ENCODE peak calls at places on chromosomes 16 and 17, in eight cellular contexts. One of them, this sample, is unnamed.

GRCh38 chr17:27294689-27295630 is 1.0 kb downstream of the WSB1 start:
- DNase-seq in adrenal gland: peak; percentile 70
- DNase-seq in colonic mucosa: peak; percentile 82
- DNase-seq in GM23338: peak; percentile 87
- DNase-seq in BE2C: peak; percentile 15
- DNase-seq in OCI-LY7: peak; percentile 59
- DNase-seq in fibroblast of lung: peak; percentile 87
- DNase-seq in mucosa of descending colon: no peak
- DNase-seq in this sample: peak; percentile 64

GRCh38 chr17:63956296-63956920 is 16.3 kb downstream of the SCN4A start:
- DNase-seq in adrenal gland: peak; percentile 61
- DNase-seq in colonic mucosa: no peak
- DNase-seq in GM23338: no peak
- DNase-seq in BE2C: no peak
- DNase-seq in OCI-LY7: no peak
- DNase-seq in fibroblast of lung: peak; percentile 44
- DNase-seq in mucosa of descending colon: no peak
- DNase-seq in this sample: no peak

GRCh38 chr17:15457723-15458094 is 9.7 kb downstream of the CDRT4 start:
- DNase-seq in adrenal gland: no peak
- DNase-seq in colonic mucosa: no peak
- DNase-seq in GM23338: no peak
- DNase-seq in BE2C: no peak
- DNase-seq in OCI-LY7: no peak
- DNase-seq in fibroblast of lung: no peak
- DNase-seq in mucosa of descending colon: no peak
- DNase-seq in this sample: no peak

GRCh38 chr16:49472598-49472997 is 99.0 kb downstream of the C16orf78 start:
- DNase-seq in adrenal gland: no peak
- DNase-seq in colonic mucosa: no peak
- DNase-seq in GM23338: peak; percentile 22
- DNase-seq in BE2C: no peak
- DNase-seq in OCI-LY7: no peak
- DNase-seq in fibroblast of lung: no peak
- DNase-seq in mucosa of descending colon: no peak
- DNase-seq in this sample: no peak

GRCh38 chr16:11133344-11133921 is 122.6 kb downstream of the SOCS1 start:
- DNase-seq in adrenal gland: peak; percentile 97
- DNase-seq in colonic mucosa: peak; percentile 44
- DNase-seq in GM23338: no peak
- DNase-seq in BE2C: no peak
- DNase-seq in OCI-LY7: no peak
- DNase-seq in fibroblast of lung: peak; percentile 98
- DNase-seq in mucosa of descending colon: no peak
- DNase-seq in this sample: no peak

GRCh38 chr17:74147436-74147835 is 56.0 kb upstream of the RPL38 start:
- DNase-seq in adrenal gland: no peak
- DNase-seq in colonic mucosa: no peak
- DNase-seq in GM23338: no peak
- DNase-seq in BE2C: peak; percentile 70
- DNase-seq in OCI-LY7: no peak
- DNase-seq in fibroblast of lung: no peak
- DNase-seq in mucosa of descending colon: no peak
- DNase-seq in this sample: no peak

GRCh38 chr16:75703341-75703740 is 2.1 kb upstream of the DUXB start:
- DNase-seq in adrenal gland: peak; percentile 18
- DNase-seq in colonic mucosa: no peak
- DNase-seq in GM23338: no peak
- DNase-seq in BE2C: no peak
- DNase-seq in OCI-LY7: no peak
- DNase-seq in fibroblast of lung: peak; percentile 52
- DNase-seq in mucosa of descending colon: no peak
- DNase-seq in this sample: no peak

GRCh38 chr16:85650864-85651811 is 37.6 kb downstream of the GINS2 start:
- DNase-seq in adrenal gland: peak; percentile 83
- DNase-seq in colonic mucosa: no peak
- DNase-seq in GM23338: no peak
- DNase-seq in BE2C: peak; percentile 83
- DNase-seq in OCI-LY7: peak; percentile 47
- DNase-seq in fibroblast of lung: peak; percentile 32
- DNase-seq in mucosa of descending colon: no peak
- DNase-seq in this sample: no peak

GRCh38 chr16:23694707-23695373 is 16.2 kb downstream of the PLK1 start:
- DNase-seq in adrenal gland: peak; percentile 47
- DNase-seq in colonic mucosa: no peak
- DNase-seq in GM23338: peak; percentile 94
- DNase-seq in BE2C: peak; percentile 53
- DNase-seq in OCI-LY7: peak; percentile 86
- DNase-seq in fibroblast of lung: peak; percentile 68
- DNase-seq in mucosa of descending colon: no peak
- DNase-seq in this sample: peak; percentile 54

GRCh38 chr17:68784431-68784830 is 170.8 kb downstream of the ABCA8 start:
- DNase-seq in adrenal gland: no peak
- DNase-seq in colonic mucosa: no peak
- DNase-seq in GM23338: no peak
- DNase-seq in BE2C: no peak
- DNase-seq in OCI-LY7: no peak
- DNase-seq in fibroblast of lung: no peak
- DNase-seq in mucosa of descending colon: no peak
- DNase-seq in this sample: no peak

GRCh38 chr16:70428178-70428998 is 10.5 kb downstream of the ST3GAL2 start:
- DNase-seq in adrenal gland: peak; percentile 99
- DNase-seq in colonic mucosa: peak; percentile 96
- DNase-seq in GM23338: peak; percentile 86
- DNase-seq in BE2C: peak; percentile 93
- DNase-seq in OCI-LY7: peak; percentile 67
- DNase-seq in fibroblast of lung: peak; percentile 96
- DNase-seq in mucosa of descending colon: peak; percentile 91
- DNase-seq in this sample: peak; percentile 81

GRCh38 chr16:54077412-54077821 is 209.2 kb downstream of the IRX3 start:
- DNase-seq in adrenal gland: peak; percentile 27
- DNase-seq in colonic mucosa: no peak
- DNase-seq in GM23338: no peak
- DNase-seq in BE2C: no peak
- DNase-seq in OCI-LY7: no peak
- DNase-seq in fibroblast of lung: peak; percentile 79
- DNase-seq in mucosa of descending colon: no peak
- DNase-seq in this sample: no peak

GRCh38 chr17:81956607-81957589 is 4.1 kb downstream of the NOTUM start:
- DNase-seq in adrenal gland: no peak
- DNase-seq in colonic mucosa: no peak
- DNase-seq in GM23338: no peak
- DNase-seq in BE2C: no peak
- DNase-seq in OCI-LY7: no peak
- DNase-seq in fibroblast of lung: no peak
- DNase-seq in mucosa of descending colon: no peak
- DNase-seq in this sample: no peak

GRCh38 chr16:59849716-59850115 is 1115.6 kb upstream of the GOT2 start:
- DNase-seq in adrenal gland: no peak
- DNase-seq in colonic mucosa: no peak
- DNase-seq in GM23338: peak; percentile 52
- DNase-seq in BE2C: no peak
- DNase-seq in OCI-LY7: no peak
- DNase-seq in fibroblast of lung: no peak
- DNase-seq in mucosa of descending colon: no peak
- DNase-seq in this sample: no peak

GRCh38 chr17:39677072-39677471 is 8.8 kb downstream of the PNMT start:
- DNase-seq in adrenal gland: no peak
- DNase-seq in colonic mucosa: no peak
- DNase-seq in GM23338: no peak
- DNase-seq in BE2C: no peak
- DNase-seq in OCI-LY7: no peak
- DNase-seq in fibroblast of lung: no peak
- DNase-seq in mucosa of descending colon: no peak
- DNase-seq in this sample: no peak

GRCh38 chr17:2690165-2691068 is 21.1 kb downstream of the CLUH start:
- DNase-seq in adrenal gland: peak; percentile 27
- DNase-seq in colonic mucosa: peak; percentile 17
- DNase-seq in GM23338: no peak
- DNase-seq in BE2C: no peak
- DNase-seq in OCI-LY7: no peak
- DNase-seq in fibroblast of lung: no peak
- DNase-seq in mucosa of descending colon: peak; percentile 28
- DNase-seq in this sample: no peak

GRCh38 chr16:12964466-12964865 is 63.1 kb downstream of the SHISA9 start:
- DNase-seq in adrenal gland: no peak
- DNase-seq in colonic mucosa: no peak
- DNase-seq in GM23338: no peak
- DNase-seq in BE2C: no peak
- DNase-seq in OCI-LY7: no peak
- DNase-seq in fibroblast of lung: no peak
- DNase-seq in mucosa of descending colon: no peak
- DNase-seq in this sample: no peak

GRCh38 chr16:6835516-6835915 is 497.1 kb upstream of the RBFOX1 start:
- DNase-seq in adrenal gland: no peak
- DNase-seq in colonic mucosa: no peak
- DNase-seq in GM23338: no peak
- DNase-seq in BE2C: no peak
- DNase-seq in OCI-LY7: no peak
- DNase-seq in fibroblast of lung: no peak
- DNase-seq in mucosa of descending colon: no peak
- DNase-seq in this sample: no peak

GRCh38 chr17:7081341-7082062 is 1.5 kb upstream of the CLEC10A start:
- DNase-seq in adrenal gland: no peak
- DNase-seq in colonic mucosa: no peak
- DNase-seq in GM23338: no peak
- DNase-seq in BE2C: no peak
- DNase-seq in OCI-LY7: no peak
- DNase-seq in fibroblast of lung: no peak
- DNase-seq in mucosa of descending colon: no peak
- DNase-seq in this sample: no peak

GRCh38 chr17:62895650-62896301 is 70.3 kb upstream of the TANC2 start:
- DNase-seq in adrenal gland: no peak
- DNase-seq in colonic mucosa: no peak
- DNase-seq in GM23338: no peak
- DNase-seq in BE2C: no peak
- DNase-seq in OCI-LY7: no peak
- DNase-seq in fibroblast of lung: peak; percentile 69
- DNase-seq in mucosa of descending colon: no peak
- DNase-seq in this sample: no peak

GRCh38 chr17:78040561-78041400 is 82.3 kb downstream of the TNRC6C start:
- DNase-seq in adrenal gland: peak; percentile 39
- DNase-seq in colonic mucosa: peak; percentile 31
- DNase-seq in GM23338: peak; percentile 27
- DNase-seq in BE2C: peak; percentile 72
- DNase-seq in OCI-LY7: no peak
- DNase-seq in fibroblast of lung: peak; percentile 58
- DNase-seq in mucosa of descending colon: peak; percentile 57
- DNase-seq in this sample: no peak

GRCh38 chr16:17414421-17414820 is 56.3 kb downstream of the XYLT1 start:
- DNase-seq in adrenal gland: no peak
- DNase-seq in colonic mucosa: no peak
- DNase-seq in GM23338: no peak
- DNase-seq in BE2C: no peak
- DNase-seq in OCI-LY7: peak; percentile 73
- DNase-seq in fibroblast of lung: no peak
- DNase-seq in mucosa of descending colon: no peak
- DNase-seq in this sample: peak; percentile 44

GRCh38 chr16:21101631-21102420 is 48.8 kb downstream of the DNAH3 start:
- DNase-seq in adrenal gland: peak; percentile 31
- DNase-seq in colonic mucosa: no peak
- DNase-seq in GM23338: peak; percentile 64
- DNase-seq in BE2C: peak; percentile 31
- DNase-seq in OCI-LY7: peak; percentile 32
- DNase-seq in fibroblast of lung: peak; percentile 27
- DNase-seq in mucosa of descending colon: no peak
- DNase-seq in this sample: no peak
- TF ChIP-seq CTCF in adrenal gland: peak; percentile 29
- TF ChIP-seq CTCF in colonic mucosa: no peak
- TF ChIP-seq CTCF in GM23338: peak; percentile 57
- TF ChIP-seq CTCF in BE2C: peak; percentile 39
- TF ChIP-seq CTCF in OCI-LY7: peak; percentile 64
- TF ChIP-seq CTCF in fibroblast of lung: peak; percentile 60
- TF ChIP-seq CTCF in mucosa of descending colon: no peak
- TF ChIP-seq CTCF in this sample: peak; percentile 61

DNA sequence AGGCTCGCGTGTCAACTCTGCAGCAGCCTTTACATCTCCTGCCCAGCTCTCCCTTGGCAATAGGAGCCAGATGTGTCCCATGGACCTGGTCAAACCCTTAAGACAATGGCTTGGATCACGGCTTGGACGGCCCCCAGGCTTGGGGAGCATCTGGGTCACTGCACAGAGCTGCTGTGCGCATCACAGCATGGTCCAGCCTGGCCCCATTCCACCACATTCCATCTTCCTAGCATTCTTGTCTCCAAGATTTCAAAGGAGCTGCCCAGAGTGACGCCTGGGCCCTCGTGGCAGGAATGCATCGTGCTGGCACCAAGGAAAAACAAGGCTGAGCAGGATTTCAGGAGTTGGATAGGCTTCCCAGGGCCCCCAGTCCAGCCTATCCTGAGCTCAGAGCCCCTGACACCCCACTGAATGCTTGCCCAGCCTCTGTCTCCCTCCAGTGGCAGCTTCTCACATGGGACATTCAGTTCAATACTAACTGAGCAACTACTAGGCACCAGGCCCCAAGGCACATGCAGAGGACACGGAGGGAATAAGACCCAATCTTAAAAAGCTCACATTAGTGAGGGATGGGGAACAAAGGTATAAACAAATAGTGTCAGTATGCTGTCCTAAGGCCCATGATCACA is 34.3 kb downstream of the TK2 start:
- DNase-seq in adrenal gland: no peak
- DNase-seq in colonic mucosa: no peak
- DNase-seq in GM23338: peak; percentile 67
- DNase-seq in BE2C: no peak
- DNase-seq in OCI-LY7: peak; percentile 35
- DNase-seq in fibroblast of lung: peak; percentile 84
- DNase-seq in mucosa of descending colon: peak; percentile 41
- DNase-seq in this sample: no peak
- H3K4me3 ChIP-seq in adrenal gland: no peak overlapping the region
- H3K4me3 ChIP-seq in colonic mucosa: no peak overlapping the region
- H3K4me3 ChIP-seq in GM23338: no peak overlapping the region
- H3K4me3 ChIP-seq in BE2C: no peak overlapping the region
- H3K4me3 ChIP-seq in OCI-LY7: no peak overlapping the region
- H3K4me3 ChIP-seq in fibroblast of lung: no peak overlapping the region
- H3K4me3 ChIP-seq in mucosa of descending colon: no peak overlapping the region
- H3K4me3 ChIP-seq in this sample: no peak overlapping the region

DNA sequence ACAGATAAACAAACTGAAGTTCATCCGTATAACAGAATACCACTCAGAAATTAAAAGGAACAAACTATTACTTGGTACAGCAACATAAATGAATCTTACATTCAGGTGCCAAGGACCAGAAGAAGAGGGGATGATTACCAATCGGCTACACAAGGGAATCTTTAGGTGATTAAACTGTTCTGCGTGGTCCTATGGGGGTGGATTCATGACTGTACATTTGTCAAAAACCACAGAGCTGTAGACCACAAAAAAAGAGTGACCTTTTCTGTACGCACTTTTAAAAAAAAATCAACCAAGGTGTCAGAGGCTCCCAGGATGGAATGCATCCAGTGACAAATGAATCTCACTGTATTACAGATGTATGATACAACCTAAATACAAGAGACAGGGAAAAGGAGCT is 110.8 kb downstream of the CDYL2 start:
- DNase-seq in adrenal gland: no peak
- DNase-seq in colonic mucosa: no peak
- DNase-seq in GM23338: no peak
- DNase-seq in BE2C: no peak
- DNase-seq in OCI-LY7: no peak
- DNase-seq in fibroblast of lung: peak; percentile 75
- DNase-seq in mucosa of descending colon: no peak
- DNase-seq in this sample: no peak
- H3K36me3 ChIP-seq in adrenal gland: no peaks in the 10 kb centered on the region
- H3K36me3 ChIP-seq in colonic mucosa: no peaks in the 10 kb centered on the region
- H3K36me3 ChIP-seq in GM23338: no peaks in the 10 kb centered on the region
- H3K36me3 ChIP-seq in BE2C: no peaks in the 10 kb centered on the region
- H3K36me3 ChIP-seq in OCI-LY7: no peaks in the 10 kb centered on the region
- H3K36me3 ChIP-seq in fibroblast of lung: no peaks in the 10 kb centered on the region
- H3K36me3 ChIP-seq in mucosa of descending colon: no peaks in the 10 kb centered on the region
- H3K36me3 ChIP-seq in this sample: no peaks in the 10 kb centered on the region

GRCh38 chr17:41527076-41528023 is 758 bp downstream of the KRT19 start:
- DNase-seq in adrenal gland: no peak
- DNase-seq in colonic mucosa: peak; percentile 81
- DNase-seq in GM23338: peak; percentile 64
- DNase-seq in BE2C: no peak
- DNase-seq in OCI-LY7: no peak
- DNase-seq in fibroblast of lung: no peak
- DNase-seq in mucosa of descending colon: peak; percentile 76
- DNase-seq in this sample: no peak
- TF ChIP-seq CTCF in adrenal gland: no peak
- TF ChIP-seq CTCF in colonic mucosa: no peak
- TF ChIP-seq CTCF in GM23338: no peak
- TF ChIP-seq CTCF in BE2C: no peak
- TF ChIP-seq CTCF in OCI-LY7: no peak
- TF ChIP-seq CTCF in fibroblast of lung: no peak
- TF ChIP-seq CTCF in mucosa of descending colon: no peak
- TF ChIP-seq CTCF in this sample: no peak